ENCODE peak calls at places on chromosomes 16 and 17, in five cellular contexts. G, D, Z, F and X are unnamed samples. For H3K9me3, the result is how much of the 10 kb centered on the place peaks cover.

GRCh38 chr17:3695129-3695722 is 729 bp downstream of the P2RX5 start:
- DNase-seq in G (no peak), Z (no peak), F (peak), D (no peak), X (no peak)

GRCh38 chr17:31509095-31509804 is 117.8 kb downstream of the RAB11FIP4 start:
- DNase-seq in Z (no peak), G (no peak), D (no peak), F (no peak), X (no peak)

GRCh38 chr17:50949128-50950001 is 83.2 kb upstream of the TOB1 start:
- DNase-seq in F (no peak), D (no peak), G (no peak), Z (peak), X (no peak)

GRCh38 chr16:23842137-23842600 is 6.4 kb downstream of the PRKCB start:
- DNase-seq in Z (no peak), G (no peak), F (no peak), D (no peak), X (no peak)

GRCh38 chr16:5502467-5502869 is 404.9 kb upstream of the EEF2KMT start:
- DNase-seq in G (peak), Z (peak), F (no peak), D (no peak), X (no peak)

GRCh38 chr16:50393461-50394214 is 24.9 kb upstream of the BRD7 start:
- DNase-seq in F (no peak), D (no peak), G (no peak), Z (peak), X (no peak)

GRCh38 chr17:51764387-51764971 is 394.0 kb downstream of the CA10 start:
- DNase-seq in D (no peak), F (peak), G (peak), Z (peak), X (no peak)

GRCh38 chr16:73017321-73017720 is 30.6 kb downstream of the ZFHX3 start:
- DNase-seq in Z (no peak), F (no peak), D (no peak), G (no peak), X (no peak)

GRCh38 chr17:19904412-19904811 is 36.7 kb upstream of the ULK2 start:
- DNase-seq in D (no peak), F (no peak), G (no peak), Z (no peak), X (no peak)

GRCh38 chr17:7930841-7931631 is 710 bp downstream of the TRAPPC1 start:
- DNase-seq in F (no peak), G (peak), D (no peak), Z (no peak), X (no peak)

GRCh38 chr17:9021158-9021984 is at the start of gene NTN1:
- DNase-seq in G (no peak), F (peak), Z (peak), D (peak), X (peak)

GRCh38 chr16:54007504-54007903 is 279.1 kb downstream of the IRX3 start:
- DNase-seq in F (no peak), D (no peak), Z (no peak), G (no peak), X (no peak)

GRCh38 chr16:12802661-12803060 is 1.0 kb downstream of the CPPED1 start:
- DNase-seq in D (no peak), Z (no peak), G (no peak), F (no peak), X (no peak)

GRCh38 chr17:44314524-44314868 is 6.1 kb downstream of the RUNDC3A start:
- DNase-seq in F (no peak), D (no peak), Z (no peak), G (no peak), X (no peak)
- H3K9me3 ChIP-seq in F (under half), D (under half), Z (under half), G (under half), X (under half)

DNA sequence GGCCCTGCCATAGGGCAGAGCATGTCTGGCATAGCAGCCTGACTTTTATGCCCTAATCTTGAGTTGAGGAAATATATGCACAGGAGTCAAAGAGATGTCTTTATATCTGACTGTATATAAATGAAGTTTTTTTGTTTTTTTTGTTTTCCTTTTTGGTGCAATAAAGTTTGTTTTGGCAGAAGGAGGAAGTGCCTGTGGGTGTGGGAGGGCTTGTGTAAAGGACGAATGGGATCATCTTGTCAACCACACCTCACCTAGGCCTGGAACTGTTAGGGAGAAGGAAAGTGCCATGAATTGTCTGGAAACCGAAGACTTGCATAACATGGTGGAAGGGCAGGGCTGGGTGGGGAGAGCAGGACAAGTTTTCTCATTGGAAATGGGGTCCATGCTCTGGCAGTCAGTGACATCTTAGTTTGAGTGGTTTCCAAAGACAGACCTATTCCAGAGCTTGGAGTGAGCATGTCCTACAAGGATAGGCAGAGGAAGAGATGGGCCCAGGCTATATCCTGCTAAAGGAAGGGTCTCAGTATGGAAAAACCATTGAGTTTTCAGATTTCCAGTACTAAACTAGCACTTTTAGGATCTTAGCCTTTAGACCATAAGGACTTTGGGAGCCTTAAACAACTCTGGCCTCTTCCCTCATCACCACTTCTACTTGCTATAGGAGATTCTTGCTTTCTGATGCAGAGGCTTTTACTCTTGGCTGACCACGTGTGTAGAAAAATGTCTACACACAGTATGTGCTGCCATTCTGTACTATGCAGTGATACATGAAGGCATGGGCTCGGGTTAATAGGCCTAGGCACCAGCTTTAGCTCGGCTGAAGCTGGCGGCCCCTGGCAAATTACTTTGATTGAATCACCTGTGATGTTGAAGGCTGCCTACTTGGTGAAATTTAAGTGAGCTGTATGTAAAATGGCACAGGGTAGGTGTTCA is 15.5 kb downstream of the SNF8 start:
- DNase-seq in D (no peak), Z (no peak), G (no peak), F (no peak), X (no peak)
- H3K9me3 ChIP-seq in D (under half), Z (under half), G (under half), F (under half), X (under half)

DNA sequence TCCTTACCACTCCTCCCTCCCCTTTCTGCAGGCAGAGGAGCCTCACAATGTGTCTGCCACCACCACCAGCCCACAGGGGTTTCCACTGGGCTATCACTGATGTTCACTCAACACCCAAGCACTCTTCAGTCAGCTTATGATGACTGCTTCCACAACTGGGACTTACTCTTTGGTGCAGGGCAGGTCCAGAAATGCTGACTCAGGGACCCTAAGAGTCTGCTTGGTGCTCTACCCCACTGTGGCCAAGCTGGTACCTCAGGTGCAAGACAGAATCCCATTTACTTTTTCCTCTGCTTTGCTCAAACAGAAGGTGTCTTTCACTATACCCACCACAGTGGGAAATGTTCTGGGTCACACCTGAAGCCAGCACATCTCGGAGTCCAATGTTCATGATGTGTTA is 40.1 kb downstream of the ZNF267 start:
- DNase-seq in F (no peak), Z (no peak), D (no peak), G (no peak), X (no peak)
- H3K9me3 ChIP-seq in F (half or more), Z (half or more), D (half or more), G (half or more), X (half or more)

GRCh38 chr17:6914711-6915110 is 81.1 kb upstream of the ALOX12 start:
- DNase-seq in Z (no peak), D (no peak), F (no peak), G (no peak), X (no peak)
- H3K9me3 ChIP-seq in Z (under half), D (under half), F (under half), G (under half), X (under half)

GRCh38 chr16:57823836-57824235 is 21.5 kb upstream of the KIFC3 start:
- DNase-seq in Z (peak), F (no peak), D (no peak), G (no peak), X (no peak)
- H3K9me3 ChIP-seq in Z (under half), F (under half), D (under half), G (under half), X (under half)

DNA sequence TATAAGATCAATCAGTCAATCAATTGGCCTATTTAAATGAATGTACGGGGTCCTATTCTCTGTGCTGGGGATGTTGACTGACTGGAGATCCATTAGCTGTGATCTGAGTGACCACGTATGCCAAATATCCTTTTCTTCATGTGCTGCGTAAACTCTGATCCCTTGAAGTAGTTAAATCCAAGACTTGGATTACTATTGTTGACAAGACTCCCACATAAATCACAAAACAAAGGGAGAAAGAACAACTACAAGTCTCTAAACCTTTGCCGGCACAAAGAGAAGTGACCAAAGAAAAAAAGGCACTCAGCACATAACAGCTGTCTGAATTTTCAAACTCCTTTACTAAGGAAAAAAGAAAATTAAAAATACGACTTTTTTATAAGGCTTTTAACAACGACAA is 559.9 kb upstream of the CDH8 start:
- DNase-seq in G (no peak), D (no peak), F (no peak), Z (no peak), X (no peak)
- H3K9me3 ChIP-seq in G (under half), D (under half), F (under half), Z (under half), X (under half)